ENCODE peak calls at places on chromosomes 2 and 18, in ten cellular contexts. K is adrenal gland, W is choroid plexus epithelial cell, R is A549, H is pancreas, V is MM.1S, C is NB4, P is tibial nerve, U is BJ, G is HCT116. T is an unnamed sample.

GRCh38 chr2:17196380-17196779 is 321.9 kb downstream of the RAD51AP2 start:
- DNase-seq in P (no peak), V (no peak), U (no peak), C (no peak), R (no peak), H (no peak), K (no peak), W (no peak), G (no peak), T (no peak)

GRCh38 chr2:76491503-76491902 is 780.8 kb upstream of the GCFC2 start:
- DNase-seq in C (peak; percentile 90), U (no peak), W (no peak), R (no peak), P (no peak), G (no peak), V (no peak), H (no peak), K (no peak), T (no peak)

GRCh38 chr2:237873382-237873781 is 14.0 kb downstream of the RAMP1 start:
- DNase-seq in H (no peak), G (no peak), U (no peak), R (no peak), W (no peak), V (no peak), K (no peak), C (no peak), P (peak; percentile 5), T (no peak)

GRCh38 chr18:12119358-12119757 is 25.7 kb downstream of the ANKRD62 start:
- DNase-seq in C (no peak), V (no peak), G (no peak), K (no peak), U (no peak), P (no peak), H (no peak), W (no peak), R (no peak), T (no peak)

GRCh38 chr2:161981679-161982300 is 92.2 kb downstream of the DPP4 start:
- DNase-seq in G (no peak), C (no peak), V (no peak), R (no peak), U (no peak), K (no peak), P (no peak), H (no peak), W (no peak), T (no peak)

GRCh38 chr2:207312006-207312356 is 146.2 kb upstream of the KLF7 start:
- DNase-seq in U (no peak), C (no peak), V (no peak), H (no peak), R (no peak), W (peak; percentile 26), P (no peak), G (no peak), K (no peak), T (peak; percentile 41)

GRCh38 chr2:40096360-40096759 is 317.3 kb upstream of the THUMPD2 start:
- DNase-seq in W (peak; percentile 42), H (no peak), G (no peak), K (no peak), R (peak; percentile 44), U (no peak), P (no peak), V (no peak), C (no peak), T (peak; percentile 71)

GRCh38 chr2:28583899-28584553 is 88.2 kb downstream of the PLB1 start:
- DNase-seq in C (peak; percentile 86), P (peak; percentile 37), W (peak; percentile 96), H (no peak), K (peak; percentile 94), V (no peak), G (peak; percentile 80), R (peak; percentile 94), U (peak; percentile 82), T (peak; percentile 98)

GRCh38 chr18:35290070-35290735 is at the start of gene ZSCAN30:
- DNase-seq in H (peak; percentile 97), U (peak; percentile 62), R (peak; percentile 95), G (peak; percentile 91), V (peak; percentile 94), P (peak; percentile 85), C (peak; percentile 95), W (peak; percentile 96), K (peak; percentile 96), T (peak; percentile 94)

GRCh38 chr18:35291166-35291565 is 1.1 kb upstream of the ZSCAN30 start:
- DNase-seq in H (no peak), C (no peak), P (no peak), U (no peak), K (no peak), R (no peak), G (no peak), V (no peak), W (no peak), T (no peak)

GRCh38 chr18:35283923-35284794 is 5.9 kb downstream of the ZSCAN30 start:
- DNase-seq in G (no peak), W (no peak), C (peak; percentile 22), P (no peak), R (peak; percentile 5), V (no peak), K (no peak), U (no peak), H (no peak), T (no peak)

GRCh38 chr18:35284846-35285245 is 5.2 kb downstream of the ZSCAN30 start:
- DNase-seq in G (no peak), C (no peak), W (no peak), K (no peak), V (no peak), P (no peak), H (no peak), R (no peak), U (no peak), T (no peak)

DNA sequence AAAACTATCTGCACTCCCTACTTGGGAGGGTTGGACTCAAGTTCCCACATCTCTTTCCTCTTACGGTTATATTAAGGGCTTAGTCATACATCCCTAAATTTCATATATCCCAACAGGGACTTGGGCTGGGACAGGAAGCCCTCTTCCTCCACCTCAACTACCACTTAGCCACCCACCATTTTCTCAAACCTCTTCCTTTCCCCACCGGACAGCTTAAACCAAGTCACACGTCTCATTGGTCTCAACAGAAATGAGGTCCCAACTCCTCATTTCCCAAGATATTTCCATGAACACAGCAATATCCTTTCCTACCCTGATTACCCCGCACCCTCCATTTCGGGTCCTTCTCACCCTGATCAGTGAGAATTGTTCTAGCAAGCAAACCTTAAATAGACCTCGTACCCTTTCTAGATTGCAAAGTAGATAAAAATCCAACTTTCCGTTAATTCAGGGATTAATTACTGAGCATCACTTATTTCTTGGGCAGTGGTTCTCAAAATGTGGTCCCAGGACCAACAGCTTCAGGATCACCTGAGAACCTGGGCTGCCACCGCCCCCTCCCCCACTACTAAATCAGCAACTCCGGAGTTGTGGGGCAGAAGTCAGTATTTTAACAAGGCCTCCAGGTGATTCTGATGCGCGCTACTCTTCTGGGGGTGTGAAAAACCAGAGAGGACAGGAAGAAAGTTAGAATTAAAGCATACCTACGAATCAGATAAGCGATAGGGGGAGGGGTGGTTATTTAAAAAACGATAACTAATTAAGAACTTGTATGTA is 548 bp downstream of the ZSCAN30 start:
- DNase-seq in W (no peak), R (no peak), V (no peak), K (peak; percentile 44), G (no peak), H (no peak), U (no peak), C (peak; percentile 25), P (no peak), T (peak; percentile 65)
- H3K4me3 ChIP-seq in W (peak overlapping the region; percentile 82), R (peak overlapping the region; percentile 61), V (peak overlapping the region; percentile 92), K (peak overlapping the region; percentile 56), G (peak overlapping the region; percentile 87), H (peak overlapping the region; percentile 47), U (peak overlapping the region; percentile 83), C (peak overlapping the region; percentile 75), P (peak overlapping the region; percentile 61), T (peak overlapping the region; percentile 81)

GRCh38 chr2:66854304-66854703 is 419.4 kb downstream of the MEIS1 start:
- DNase-seq in R (no peak), W (peak; percentile 49), G (no peak), V (no peak), P (no peak), U (no peak), K (no peak), C (no peak), H (no peak), T (peak; percentile 61)

GRCh38 chr2:66849128-66849527 is 414.2 kb downstream of the MEIS1 start:
- DNase-seq in C (no peak), P (no peak), U (no peak), G (no peak), H (peak; percentile 71), K (no peak), W (no peak), V (no peak), R (no peak), T (no peak)

GRCh38 chr2:66850406-66850805 is 415.5 kb downstream of the MEIS1 start:
- DNase-seq in V (no peak), U (no peak), P (no peak), C (no peak), K (no peak), R (no peak), W (no peak), G (no peak), H (no peak), T (no peak)

GRCh38 chr2:66851449-66851872 is 416.5 kb downstream of the MEIS1 start:
- DNase-seq in W (peak; percentile 74), G (no peak), H (no peak), C (no peak), R (peak; percentile 23), K (no peak), V (no peak), P (no peak), U (peak; percentile 85), T (peak; percentile 100)

GRCh38 chr2:66853585-66853984 is 418.7 kb downstream of the MEIS1 start:
- DNase-seq in P (no peak), K (peak; percentile 20), G (no peak), C (no peak), H (no peak), W (no peak), V (no peak), R (no peak), U (no peak), T (peak; percentile 73)
- TF ChIP-seq CTCF in P (no peak), K (no peak), G (no peak), C (no peak), H (no peak), W (no peak), V (no peak), R (no peak), U (no peak), T (no peak)

DNA sequence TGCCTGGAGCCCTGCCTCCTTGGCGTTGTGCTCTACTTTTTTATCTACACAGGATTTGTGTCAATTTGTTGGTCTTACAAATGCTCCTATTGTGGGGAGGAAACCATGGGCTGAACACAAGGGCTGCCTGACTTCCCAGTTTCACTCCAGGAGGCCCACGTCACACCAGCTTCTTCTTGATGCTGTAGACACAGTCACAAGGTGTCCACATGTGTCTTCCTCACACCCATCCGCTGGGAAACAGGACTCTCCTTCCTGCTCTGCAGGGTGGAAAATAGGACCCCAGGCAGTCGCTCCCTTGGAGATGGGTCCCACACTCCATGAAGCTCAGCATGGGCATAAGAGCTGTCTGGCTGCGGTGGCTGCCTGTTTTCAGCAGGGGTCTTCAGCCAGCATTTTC is 468.2 kb downstream of the EPHA4 start:
- DNase-seq in H (no peak), K (no peak), U (no peak), R (no peak), G (no peak), C (no peak), W (no peak), P (no peak), V (no peak), T (no peak)
- H3K4me3 ChIP-seq in H (no peak overlapping the region), K (no peak overlapping the region), U (no peak overlapping the region), R (no peak overlapping the region), G (no peak overlapping the region), C (no peak overlapping the region), W (no peak overlapping the region), P (no peak overlapping the region), V (no peak overlapping the region), T (no peak overlapping the region)

GRCh38 chr18:45935591-45936335 is 31.4 kb downstream of the EPG5 start:
- DNase-seq in G (no peak), V (no peak), K (no peak), W (peak; percentile 90), R (no peak), C (no peak), H (no peak), U (no peak), P (no peak), T (peak; percentile 60)

GRCh38 chr18:45945669-45946068 is 21.5 kb downstream of the EPG5 start:
- DNase-seq in V (no peak), P (no peak), W (no peak), G (no peak), K (no peak), H (no peak), R (no peak), C (no peak), U (no peak), T (no peak)

GRCh38 chr18:45938488-45938935 is 28.6 kb downstream of the EPG5 start:
- DNase-seq in W (no peak), R (no peak), K (no peak), P (no peak), U (no peak), H (no peak), G (no peak), V (no peak), C (no peak), T (no peak)

DNA sequence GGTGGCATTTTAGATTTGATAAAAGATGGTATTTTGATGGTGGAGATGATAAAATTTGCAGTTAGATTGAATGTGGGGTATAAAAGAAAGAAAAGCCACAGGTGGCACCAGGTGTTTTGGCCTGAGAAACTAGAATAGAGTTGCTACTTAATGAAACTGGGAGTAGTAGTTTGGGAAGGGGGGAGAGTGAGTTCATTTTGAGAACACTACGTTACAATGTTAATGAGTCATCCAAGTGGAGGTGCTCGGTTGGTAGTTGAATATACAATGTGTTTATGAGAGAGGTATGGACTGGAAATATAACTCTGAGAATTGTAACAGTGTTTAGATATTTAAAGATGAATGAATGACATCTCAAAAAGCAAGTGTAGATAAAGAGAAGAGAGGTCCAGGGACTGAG is 26.4 kb downstream of the EPG5 start:
- DNase-seq in U (no peak), H (no peak), W (no peak), G (no peak), V (peak; percentile 56), K (no peak), R (no peak), C (no peak), P (no peak), T (no peak)
- TF ChIP-seq CTCF in U (no peak), H (no peak), W (no peak), G (no peak), V (no peak), K (no peak), R (no peak), C (no peak), P (no peak), T (no peak)

T was measured in fibroblast of mammary gland.